ENCODE peak calls at places on chromosome 13, in five cellular contexts. One of them, this sample, is unnamed.

GRCh38 chr13:45674908-45675307 is 27.2 kb upstream of the CBY2 start:
- DNase-seq in progenitor cell of endocrine pancreas: no peak
- DNase-seq in tibial artery: no peak
- DNase-seq in pancreas: no peak
- DNase-seq in lung: no peak
- DNase-seq in this sample: no peak

GRCh38 chr13:21657538-21657937 is 13.3 kb upstream of the FGF9 start:
- DNase-seq in pancreas: no peak
- DNase-seq in tibial artery: no peak
- DNase-seq in lung: no peak
- DNase-seq in progenitor cell of endocrine pancreas: no peak
- DNase-seq in this sample: no peak

GRCh38 chr13:99041788-99042187 is 63.9 kb upstream of the DOCK9 start:
- DNase-seq in progenitor cell of endocrine pancreas: no peak
- DNase-seq in lung: no peak
- DNase-seq in tibial artery: no peak
- DNase-seq in pancreas: no peak
- DNase-seq in this sample: no peak

GRCh38 chr13:91358384-91358776 is 10.9 kb downstream of the MIR17HG start:
- DNase-seq in lung: no peak
- DNase-seq in progenitor cell of endocrine pancreas: no peak
- DNase-seq in pancreas: no peak
- DNase-seq in tibial artery: no peak
- DNase-seq in this sample: no peak

GRCh38 chr13:90477194-90477593 is 870.3 kb upstream of the MIR17HG start:
- DNase-seq in pancreas: no peak
- DNase-seq in lung: no peak
- DNase-seq in progenitor cell of endocrine pancreas: no peak
- DNase-seq in tibial artery: no peak
- DNase-seq in this sample: no peak

GRCh38 chr13:74747186-74747955 is 613.2 kb upstream of the KLF12 start:
- DNase-seq in lung: no peak
- DNase-seq in progenitor cell of endocrine pancreas: no peak
- DNase-seq in tibial artery: no peak
- DNase-seq in pancreas: no peak
- DNase-seq in this sample: no peak

GRCh38 chr13:90968510-90968909 is 379.0 kb upstream of the MIR17HG start:
- DNase-seq in pancreas: no peak
- DNase-seq in lung: no peak
- DNase-seq in tibial artery: no peak
- DNase-seq in progenitor cell of endocrine pancreas: no peak
- DNase-seq in this sample: no peak

GRCh38 chr13:31556376-31556775 is 182.9 kb upstream of the RXFP2 start:
- DNase-seq in lung: no peak
- DNase-seq in progenitor cell of endocrine pancreas: no peak
- DNase-seq in pancreas: no peak
- DNase-seq in tibial artery: no peak
- DNase-seq in this sample: no peak

GRCh38 chr13:35472308-35473008 is 4.0 kb downstream of the MAB21L1 start:
- DNase-seq in tibial artery: no peak
- DNase-seq in pancreas: no peak
- DNase-seq in lung: no peak
- DNase-seq in progenitor cell of endocrine pancreas: no peak
- DNase-seq in this sample: no peak

GRCh38 chr13:96621634-96622033 is 372.6 kb downstream of the OXGR1 start:
- DNase-seq in progenitor cell of endocrine pancreas: no peak
- DNase-seq in tibial artery: no peak
- DNase-seq in lung: no peak
- DNase-seq in pancreas: no peak
- DNase-seq in this sample: no peak

GRCh38 chr13:63190742-63191141 is 1775.1 kb upstream of the PCDH20 start:
- DNase-seq in progenitor cell of endocrine pancreas: no peak
- DNase-seq in tibial artery: no peak
- DNase-seq in lung: no peak
- DNase-seq in pancreas: no peak
- DNase-seq in this sample: no peak

GRCh38 chr13:66888698-66889097 is 341.4 kb downstream of the PCDH9 start:
- DNase-seq in pancreas: no peak
- DNase-seq in progenitor cell of endocrine pancreas: no peak
- DNase-seq in lung: no peak
- DNase-seq in tibial artery: no peak
- DNase-seq in this sample: no peak

GRCh38 chr13:40665061-40665753 is 1.2 kb downstream of the FOXO1 start:
- DNase-seq in lung: peak
- DNase-seq in progenitor cell of endocrine pancreas: peak
- DNase-seq in pancreas: peak
- DNase-seq in tibial artery: peak
- DNase-seq in this sample: no peak

GRCh38 chr13:51934461-51935087 is 72.8 kb downstream of the CCDC70 start:
- DNase-seq in tibial artery: no peak
- DNase-seq in pancreas: no peak
- DNase-seq in progenitor cell of endocrine pancreas: no peak
- DNase-seq in lung: no peak
- DNase-seq in this sample: no peak

GRCh38 chr13:31749929-31750328 is 10.6 kb downstream of the RXFP2 start:
- DNase-seq in progenitor cell of endocrine pancreas: no peak
- DNase-seq in lung: no peak
- DNase-seq in tibial artery: no peak
- DNase-seq in pancreas: no peak
- DNase-seq in this sample: no peak

GRCh38 chr13:75514080-75515040 is 23.3 kb downstream of the COMMD6 start:
- DNase-seq in progenitor cell of endocrine pancreas: no peak
- DNase-seq in tibial artery: no peak
- DNase-seq in pancreas: no peak
- DNase-seq in lung: no peak
- DNase-seq in this sample: no peak

GRCh38 chr13:107441279-107441678 is 774.1 kb downstream of the LIG4 start:
- DNase-seq in progenitor cell of endocrine pancreas: no peak
- DNase-seq in tibial artery: no peak
- DNase-seq in pancreas: no peak
- DNase-seq in lung: no peak
- DNase-seq in this sample: no peak

GRCh38 chr13:28022848-28023518 is 34.5 kb upstream of the URAD start:
- DNase-seq in pancreas: no peak
- DNase-seq in progenitor cell of endocrine pancreas: no peak
- DNase-seq in lung: no peak
- DNase-seq in tibial artery: no peak
- DNase-seq in this sample: no peak

GRCh38 chr13:97432232-97432916 is 1.6 kb upstream of the RAP2A start:
- DNase-seq in pancreas: no peak
- DNase-seq in lung: no peak
- DNase-seq in tibial artery: no peak
- DNase-seq in progenitor cell of endocrine pancreas: no peak
- DNase-seq in this sample: no peak

GRCh38 chr13:20812890-20813289 is 39.1 kb upstream of the EEF1AKMT1 start:
- DNase-seq in pancreas: no peak
- DNase-seq in tibial artery: no peak
- DNase-seq in lung: no peak
- DNase-seq in progenitor cell of endocrine pancreas: no peak
- DNase-seq in this sample: no peak

GRCh38 chr13:99316657-99317244 is 9.6 kb upstream of the GPR183 start:
- DNase-seq in pancreas: no peak
- DNase-seq in progenitor cell of endocrine pancreas: no peak
- DNase-seq in tibial artery: no peak
- DNase-seq in lung: peak
- DNase-seq in this sample: no peak

GRCh38 chr13:37640499-37640898 is 41.9 kb upstream of the POSTN start:
- DNase-seq in pancreas: no peak
- DNase-seq in tibial artery: no peak
- DNase-seq in progenitor cell of endocrine pancreas: no peak
- DNase-seq in lung: no peak
- DNase-seq in this sample: no peak

GRCh38 chr13:76331948-76332712 is 554.1 kb downstream of the KCTD12 start:
- DNase-seq in pancreas: no peak
- DNase-seq in progenitor cell of endocrine pancreas: no peak
- DNase-seq in lung: no peak
- DNase-seq in tibial artery: no peak
- DNase-seq in this sample: no peak

GRCh38 chr13:96958286-96958891 is 35.9 kb downstream of the OXGR1 start:
- DNase-seq in lung: no peak
- DNase-seq in progenitor cell of endocrine pancreas: no peak
- DNase-seq in pancreas: no peak
- DNase-seq in tibial artery: no peak
- DNase-seq in this sample: no peak

GRCh38 chr13:29847501-29847983 is 2.9 kb downstream of the UBL3 start:
- DNase-seq in lung: no peak
- DNase-seq in tibial artery: no peak
- DNase-seq in progenitor cell of endocrine pancreas: no peak
- DNase-seq in pancreas: no peak
- DNase-seq in this sample: no peak

GRCh38 chr13:60733933-60734332 is 336.9 kb downstream of the TDRD3 start:
- DNase-seq in progenitor cell of endocrine pancreas: no peak
- DNase-seq in lung: no peak
- DNase-seq in pancreas: no peak
- DNase-seq in tibial artery: no peak
- DNase-seq in this sample: no peak

GRCh38 chr13:110684388-110685056 is 21.4 kb downstream of the CARS2 start:
- DNase-seq in pancreas: no peak
- DNase-seq in progenitor cell of endocrine pancreas: no peak
- DNase-seq in tibial artery: no peak
- DNase-seq in lung: no peak
- DNase-seq in this sample: no peak

GRCh38 chr13:110681868-110682550 is 23.9 kb downstream of the CARS2 start:
- DNase-seq in tibial artery: no peak
- DNase-seq in lung: no peak
- DNase-seq in pancreas: no peak
- DNase-seq in progenitor cell of endocrine pancreas: no peak
- DNase-seq in this sample: no peak

GRCh38 chr13:110683921-110684320 is 22.0 kb downstream of the CARS2 start:
- DNase-seq in tibial artery: no peak
- DNase-seq in pancreas: no peak
- DNase-seq in lung: no peak
- DNase-seq in progenitor cell of endocrine pancreas: no peak
- DNase-seq in this sample: no peak

GRCh38 chr13:110682746-110683145 is 23.2 kb downstream of the CARS2 start:
- DNase-seq in lung: no peak
- DNase-seq in pancreas: no peak
- DNase-seq in tibial artery: no peak
- DNase-seq in progenitor cell of endocrine pancreas: no peak
- DNase-seq in this sample: no peak

DNA sequence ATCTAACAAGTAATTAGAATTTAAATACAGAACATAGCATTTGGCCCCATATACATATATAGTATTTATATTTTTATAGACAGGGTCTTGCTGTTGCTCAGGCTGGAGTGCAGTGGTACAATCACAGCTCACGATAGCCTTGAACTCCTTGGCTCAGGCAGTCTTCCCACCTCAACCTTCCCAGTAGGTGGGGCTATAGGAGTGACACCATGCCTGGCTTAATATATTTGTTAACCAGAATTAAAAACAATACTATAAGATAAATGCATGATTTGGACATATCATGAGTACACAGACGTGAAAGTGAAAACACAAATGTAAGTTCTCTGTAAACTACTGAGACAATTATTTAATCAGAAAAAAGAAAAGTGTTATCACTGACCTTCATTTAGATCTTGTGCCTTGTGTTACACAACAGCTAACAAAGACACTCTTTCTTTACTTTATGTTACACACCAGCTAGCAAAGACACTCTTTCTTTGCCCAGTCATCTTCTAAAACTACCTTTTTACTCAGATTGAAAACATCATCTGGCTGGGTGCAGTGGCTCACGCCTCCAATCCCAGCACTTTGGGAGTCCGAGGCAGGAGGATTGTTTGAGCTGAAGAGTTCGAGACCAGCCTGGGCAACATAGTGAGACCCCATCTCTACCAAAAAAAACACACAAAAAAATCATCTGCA is 22.6 kb downstream of the CARS2 start:
- DNase-seq in lung: no peak
- DNase-seq in pancreas: no peak
- DNase-seq in progenitor cell of endocrine pancreas: no peak
- DNase-seq in tibial artery: no peak
- DNase-seq in this sample: no peak
- TF ChIP-seq CTCF in lung: no peak
- TF ChIP-seq CTCF in pancreas: no peak
- TF ChIP-seq CTCF in progenitor cell of endocrine pancreas: peak
- TF ChIP-seq CTCF in tibial artery: no peak
- TF ChIP-seq CTCF in this sample: no peak

GRCh38 chr13:113816925-113817859 is 46.7 kb downstream of the GAS6 start:
- DNase-seq in progenitor cell of endocrine pancreas: peak
- DNase-seq in tibial artery: peak
- DNase-seq in lung: peak
- DNase-seq in pancreas: peak
- DNase-seq in this sample: peak
- TF ChIP-seq CTCF in progenitor cell of endocrine pancreas: peak
- TF ChIP-seq CTCF in tibial artery: peak
- TF ChIP-seq CTCF in lung: peak
- TF ChIP-seq CTCF in pancreas: peak
- TF ChIP-seq CTCF in this sample: no peak

GRCh38 chr13:78589206-78589605 is 14.1 kb downstream of the POU4F1 start:
- DNase-seq in tibial artery: no peak
- DNase-seq in lung: no peak
- DNase-seq in progenitor cell of endocrine pancreas: peak
- DNase-seq in pancreas: peak
- DNase-seq in this sample: no peak

GRCh38 chr13:78587395-78587794 is 16.0 kb downstream of the POU4F1 start:
- DNase-seq in progenitor cell of endocrine pancreas: no peak
- DNase-seq in tibial artery: no peak
- DNase-seq in lung: no peak
- DNase-seq in pancreas: no peak
- DNase-seq in this sample: no peak

GRCh38 chr13:78586706-78587105 is 16.6 kb downstream of the POU4F1 start:
- DNase-seq in tibial artery: no peak
- DNase-seq in pancreas: no peak
- DNase-seq in progenitor cell of endocrine pancreas: no peak
- DNase-seq in lung: no peak
- DNase-seq in this sample: no peak
- TF ChIP-seq CTCF in tibial artery: no peak
- TF ChIP-seq CTCF in pancreas: no peak
- TF ChIP-seq CTCF in progenitor cell of endocrine pancreas: peak
- TF ChIP-seq CTCF in lung: no peak
- TF ChIP-seq CTCF in this sample: no peak

GRCh38 chr13:111046590-111047141 is 68.4 kb upstream of the ARHGEF7 start:
- DNase-seq in pancreas: no peak
- DNase-seq in tibial artery: no peak
- DNase-seq in progenitor cell of endocrine pancreas: no peak
- DNase-seq in lung: peak
- DNase-seq in this sample: no peak
- TF ChIP-seq CTCF in pancreas: no peak
- TF ChIP-seq CTCF in tibial artery: peak
- TF ChIP-seq CTCF in progenitor cell of endocrine pancreas: no peak
- TF ChIP-seq CTCF in lung: no peak
- TF ChIP-seq CTCF in this sample: no peak

DNA sequence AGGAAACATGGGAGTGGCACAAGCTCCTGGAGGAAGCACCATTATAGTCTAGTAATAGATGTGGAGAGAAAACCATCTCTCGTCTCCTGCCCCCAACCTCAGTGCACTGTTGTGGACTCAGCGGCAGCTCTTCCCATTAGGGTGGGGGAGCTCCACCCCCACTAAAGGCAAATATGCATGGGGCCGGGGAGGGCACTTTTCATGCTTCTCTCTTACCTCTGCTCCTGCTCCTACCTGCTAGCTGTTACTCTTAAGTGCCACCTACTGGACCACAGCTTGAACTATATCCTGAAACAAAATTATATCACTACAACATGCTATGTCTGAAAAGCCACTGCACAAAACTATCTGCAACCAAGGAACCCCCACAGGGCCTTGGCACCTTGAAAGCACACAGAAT is 112.6 kb upstream of the DACH1 start:
- DNase-seq in progenitor cell of endocrine pancreas: no peak
- DNase-seq in tibial artery: no peak
- DNase-seq in pancreas: no peak
- DNase-seq in lung: no peak
- DNase-seq in this sample: no peak
- TF ChIP-seq CTCF in progenitor cell of endocrine pancreas: peak
- TF ChIP-seq CTCF in tibial artery: no peak
- TF ChIP-seq CTCF in pancreas: no peak
- TF ChIP-seq CTCF in lung: no peak
- TF ChIP-seq CTCF in this sample: no peak